ENCODE peak calls at places on chromosomes 13 and 19, in five cellular contexts. V is cardiac muscle cell, Y is SHP77, H is tibial nerve, G is testis. P is an unnamed sample.

GRCh38 chr13:82758056-82758455 is 1124.2 kb downstream of the SLITRK1 start:
- DNase-seq in G (no peak), H (no peak), Y (no peak), V (peak; percentile 37), P (peak; percentile 57)

GRCh38 chr13:61916483-61916882 is 500.8 kb upstream of the PCDH20 start:
- DNase-seq in H (no peak), Y (no peak), V (no peak), G (no peak), P (no peak)

GRCh38 chr13:95304446-95304845 is 3.2 kb upstream of the ABCC4 start:
- DNase-seq in V (no peak), Y (no peak), G (no peak), H (no peak), P (no peak)

GRCh38 chr13:27953671-27954405 is 15.3 kb downstream of the CDX2 start:
- DNase-seq in Y (peak; percentile 87), H (peak; percentile 43), V (peak; percentile 79), G (peak; percentile 85), P (peak; percentile 88)

GRCh38 chr13:28719656-28720055 is 886 bp upstream of the SLC46A3 start:
- DNase-seq in Y (no peak), V (peak; percentile 83), G (no peak), H (no peak), P (no peak)

GRCh38 chr19:11248852-11249251 is 9.4 kb downstream of the ANGPTL8 start:
- DNase-seq in G (no peak), V (no peak), Y (no peak), H (no peak), P (no peak)

GRCh38 chr19:44796701-44797115 is 12.2 kb upstream of the BCAM start:
- DNase-seq in Y (peak; percentile 92), G (no peak), V (peak; percentile 51), H (no peak), P (no peak)

GRCh38 chr19:49155830-49156346 is 692 bp upstream of the HRC start:
- DNase-seq in H (no peak), Y (no peak), V (no peak), G (no peak), P (no peak)

GRCh38 chr19:35155441-35155840 is 906 bp downstream of the FXYD5 start:
- DNase-seq in G (no peak), V (no peak), H (no peak), Y (no peak), P (no peak)

GRCh38 chr19:16025108-16026101 is 50.9 kb upstream of the TPM4 start:
- DNase-seq in V (peak; percentile 59), H (no peak), Y (no peak), G (peak; percentile 64), P (peak; percentile 34)

GRCh38 chr19:43354305-43354627 is 780 bp downstream of the CD177 start:
- DNase-seq in Y (no peak), V (no peak), H (no peak), G (peak; percentile 16), P (no peak)

GRCh38 chr13:76737526-76737925 is 148.7 kb downstream of the KCTD12 start:
- DNase-seq in V (no peak), Y (no peak), G (no peak), H (no peak), P (no peak)

GRCh38 chr13:113369881-113370280 is 6.0 kb upstream of the GRTP1 start:
- DNase-seq in Y (no peak), G (no peak), H (no peak), V (no peak), P (no peak)

GRCh38 chr19:5480427-5480836 is 25.2 kb downstream of the ZNRF4 start:
- DNase-seq in V (peak; percentile 38), G (no peak), Y (peak; percentile 20), H (no peak), P (peak; percentile 43)

GRCh38 chr13:26710166-26710565 is 50.4 kb downstream of the GPR12 start:
- DNase-seq in H (no peak), G (no peak), Y (peak; percentile 11), V (no peak), P (no peak)